ENCODE peak calls at places on chromosomes 13 and 19, in four cellular contexts. G is sciatic nerve; L is IMR-90; X is activated effector memory CD4-positive, alpha-beta T cell treated with Interleukin-2 at 50 U/mL for 16 hours. Z is an unnamed sample.

GRCh38 chr19:13621413-13621812 is 115.1 kb upstream of the CACNA1A start:
- DNase-seq in G (peak; percentile 22), L (peak; percentile 96), X (no peak), Z (no peak)

GRCh38 chr13:40666905-40667621 is 622 bp upstream of the FOXO1 start:
- DNase-seq in G (peak; percentile 79), L (no peak), X (no peak), Z (peak; percentile 65)

GRCh38 chr19:10408511-10409291 is 5.4 kb upstream of the CDC37 start:
- DNase-seq in G (no peak), L (no peak), X (peak; percentile 46), Z (peak; percentile 73)

GRCh38 chr19:14835011-14835410 is at the start of the genes OR7A5 and OR7C1:
- DNase-seq in G (no peak), L (no peak), X (no peak), Z (no peak)

GRCh38 chr13:77516342-77516789 is 19.1 kb upstream of the SCEL start:
- DNase-seq in G (no peak), L (peak; percentile 44), X (no peak), Z (no peak)

GRCh38 chr19:30731596-30731995 is 359.4 kb downstream of the ZNF536 start:
- DNase-seq in G (no peak), L (no peak), X (no peak), Z (no peak)

GRCh38 chr13:105428816-105429215 is 1106.6 kb downstream of the EFNB2 start:
- DNase-seq in G (no peak), L (peak; percentile 66), X (no peak), Z (no peak)

GRCh38 chr13:63696055-63696454 is 2280.4 kb upstream of the PCDH20 start:
- DNase-seq in G (no peak), L (peak; percentile 93), X (no peak), Z (no peak)

GRCh38 chr19:7676376-7676775 is 514 bp upstream of the MCEMP1 start:
- DNase-seq in G (no peak), L (no peak), X (no peak), Z (no peak)

Z was measured in activated naive CD8-positive, alpha-beta T cell treated with anti-CD3 and anti-CD28 coated beads, Interleukin-2, amount 10 ng/mL, durations not matched to agents 7 days and 5 days.